ENCODE peak calls at places on chromosomes 13 and 19, in eight cellular contexts. K, C, L, A, Z, D, Y and P are unnamed samples.

GRCh38 chr13:24693862-24694471 is 13.8 kb downstream of the ATP12A start:
- DNase-seq in K (peak; percentile 86), C (peak; percentile 46), L (no peak), A (no peak), Z (no peak), D (peak; percentile 36), Y (no peak), P (peak; percentile 86)

GRCh38 chr13:106416645-106417044 is 118.8 kb downstream of the EFNB2 start:
- DNase-seq in K (no peak), C (no peak), L (no peak), A (no peak), Z (no peak), D (no peak), Y (no peak), P (no peak)

GRCh38 chr19:35142531-35143230 is 374 bp upstream of the FXYD7 start:
- DNase-seq in K (peak; percentile 75), C (peak; percentile 64), L (peak; percentile 60), A (no peak), Z (peak; percentile 77), D (peak; percentile 67), Y (peak; percentile 55), P (peak; percentile 84)

GRCh38 chr19:9836021-9836420 is 903 bp downstream of the PIN1 start:
- DNase-seq in K (peak; percentile 4), C (no peak), L (no peak), A (no peak), Z (no peak), D (no peak), Y (no peak), P (no peak)

GRCh38 chr13:26946675-26947342 is 186.2 kb upstream of the GPR12 start:
- DNase-seq in K (peak; percentile 75), C (no peak), L (no peak), A (no peak), Z (no peak), D (no peak), Y (no peak), P (peak; percentile 75)

GRCh38 chr19:29325241-29325975 is 112.5 kb upstream of the UQCRFS1 start:
- DNase-seq in K (no peak), C (no peak), L (no peak), A (no peak), Z (no peak), D (no peak), Y (no peak), P (no peak)

GRCh38 chr13:43232866-43233265 is 209.5 kb downstream of the DNAJC15 start:
- DNase-seq in K (no peak), C (no peak), L (no peak), A (no peak), Z (no peak), D (no peak), Y (no peak), P (no peak)

GRCh38 chr13:59771272-59771671 is 392.5 kb downstream of the DIAPH3 start:
- DNase-seq in K (peak; percentile 38), C (no peak), L (no peak), A (no peak), Z (no peak), D (no peak), Y (no peak), P (peak; percentile 20)

GRCh38 chr13:67200605-67201004 is 29.5 kb downstream of the PCDH9 start:
- DNase-seq in K (no peak), C (no peak), L (no peak), A (no peak), Z (no peak), D (no peak), Y (no peak), P (no peak)

GRCh38 chr13:39159393-39159792 is 121.1 kb downstream of the NHLRC3 start:
- DNase-seq in K (no peak), C (no peak), L (no peak), A (no peak), Z (no peak), D (no peak), Y (no peak), P (no peak)

GRCh38 chr19:47860602-47861297 is 1.7 kb downstream of the TPRX2 start:
- DNase-seq in K (no peak), C (no peak), L (no peak), A (no peak), Z (no peak), D (no peak), Y (no peak), P (no peak)

GRCh38 chr19:47861630-47862029 is 2.6 kb downstream of the TPRX2 start:
- DNase-seq in K (no peak), C (no peak), L (no peak), A (no peak), Z (no peak), D (no peak), Y (no peak), P (no peak)

GRCh38 chr19:47865166-47865565 is 6.1 kb downstream of the TPRX2 start:
- DNase-seq in K (no peak), C (no peak), L (no peak), A (no peak), Z (no peak), D (no peak), Y (no peak), P (no peak)

GRCh38 chr19:47863514-47863936 is 4.5 kb downstream of the TPRX2 start:
- DNase-seq in K (peak; percentile 91), C (peak; percentile 83), L (peak; percentile 44), A (peak; percentile 83), Z (peak; percentile 85), D (peak; percentile 84), Y (peak; percentile 72), P (peak; percentile 97)
- H3K36me3 ChIP-seq in K (no peaks in the 10 kb centered on the region), C (no peaks in the 10 kb centered on the region), L (no peaks in the 10 kb centered on the region), A (no peaks in the 10 kb centered on the region), Z (no peaks in the 10 kb centered on the region), D (no peaks in the 10 kb centered on the region), Y (no peaks in the 10 kb centered on the region), P (no peaks in the 10 kb centered on the region)

GRCh38 chr19:40053491-40053890 is 2.5 kb downstream of the ZNF780B start:
- DNase-seq in K (no peak), C (no peak), L (no peak), A (no peak), Z (no peak), D (no peak), Y (no peak), P (no peak)
- H3K9me3 ChIP-seq in K (no peaks in the 10 kb centered on the region), C (no peaks in the 10 kb centered on the region), L (no peaks in the 10 kb centered on the region), A (peaks cover 5% of the 10 kb centered on the region), Z (peaks cover 14% of the 10 kb centered on the region), D (peaks cover 1% of the 10 kb centered on the region), Y (no peaks in the 10 kb centered on the region), P (peaks cover 6% of the 10 kb centered on the region)

GRCh38 chr13:20980899-20981298 is 78.4 kb upstream of the XPO4 start:
- DNase-seq in K (no peak), C (no peak), L (no peak), A (no peak), Z (no peak), D (no peak), Y (no peak), P (no peak)

GRCh38 chr13:20980420-20980819 is 77.9 kb upstream of the XPO4 start:
- DNase-seq in K (peak; percentile 16), C (no peak), L (no peak), A (no peak), Z (no peak), D (no peak), Y (no peak), P (no peak)

GRCh38 chr13:20981370-20982095 is 79.0 kb upstream of the XPO4 start:
- DNase-seq in K (no peak), C (no peak), L (no peak), A (no peak), Z (no peak), D (no peak), Y (no peak), P (no peak)

GRCh38 chr13:20984879-20985278 is 76.5 kb downstream of the LATS2 start:
- DNase-seq in K (no peak), C (no peak), L (no peak), A (no peak), Z (no peak), D (no peak), Y (no peak), P (no peak)

DNA sequence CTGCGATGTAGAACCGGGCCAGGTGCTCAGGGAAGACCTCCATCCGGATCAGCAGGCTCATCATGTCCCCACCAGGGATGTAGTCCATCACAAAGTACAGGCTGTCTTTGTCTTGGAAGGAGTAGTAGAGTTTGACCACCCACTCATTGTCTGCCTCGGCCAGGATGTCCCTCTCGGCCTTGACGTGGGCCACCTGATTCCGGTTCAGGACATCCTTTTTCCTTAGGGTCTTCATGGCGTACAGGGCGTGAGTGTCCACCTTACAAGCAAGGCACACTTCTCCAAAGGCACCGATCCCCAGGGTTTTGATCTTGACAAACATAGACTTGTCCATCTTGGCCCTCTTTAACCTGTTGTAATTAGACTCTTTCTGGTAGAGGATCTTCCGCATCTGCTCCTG is 78.0 kb downstream of the LATS2 start:
- DNase-seq in K (no peak), C (no peak), L (no peak), A (no peak), Z (no peak), D (no peak), Y (no peak), P (no peak)
- H3K36me3 ChIP-seq in K (peaks cover 37% of the 10 kb centered on the region), C (peaks cover 94% of the 10 kb centered on the region), L (no peaks in the 10 kb centered on the region), A (peaks cover 26% of the 10 kb centered on the region), Z (no peaks in the 10 kb centered on the region), D (no peaks in the 10 kb centered on the region), Y (no peaks in the 10 kb centered on the region), P (peaks cover 9% of the 10 kb centered on the region)

GRCh38 chr19:51946602-51947001 is 19.3 kb downstream of the ZNF613 start:
- DNase-seq in K (no peak), C (no peak), L (no peak), A (no peak), Z (no peak), D (no peak), Y (no peak), P (no peak)
- H3K9me3 ChIP-seq in K (peaks cover 18% of the 10 kb centered on the region), C (peaks cover 81% of the 10 kb centered on the region), L (peaks cover 84% of the 10 kb centered on the region), A (peaks cover 90% of the 10 kb centered on the region), Z (peaks cover 57% of the 10 kb centered on the region), D (peaks cover 90% of the 10 kb centered on the region), Y (no peaks in the 10 kb centered on the region), P (peaks cover 48% of the 10 kb centered on the region)